ENCODE peak calls at places on chromosomes 16 and 17, in five cellular contexts. K is HL-60; F is brain pericyte; G is CD8-positive, alpha-beta memory T cell; E is T-helper 17 cell. S is an unnamed sample.

GRCh38 chr17:83087788-83088360 is 8.5 kb downstream of the METRNL start:
- DNase-seq in K (no peak), F (no peak), G (no peak), E (no peak), S (no peak)

GRCh38 chr17:32206816-32207215 is 58.8 kb upstream of the RHBDL3 start:
- DNase-seq in F (no peak), G (no peak), E (no peak), K (no peak), S (no peak)

GRCh38 chr16:50942143-50942542 is 200.3 kb downstream of the CYLD start:
- DNase-seq in G (no peak), K (no peak), E (no peak), F (no peak), S (no peak)

GRCh38 chr17:7439462-7440112 is at the start of gene FGF11:
- DNase-seq in G (no peak), F (no peak), E (no peak), K (no peak), S (no peak)

GRCh38 chr16:69107311-69107962 is 2.0 kb downstream of the HAS3 start:
- DNase-seq in G (no peak), F (no peak), E (no peak), K (no peak), S (no peak)

GRCh38 chr17:75344664-75345063 is 55.4 kb upstream of the SLC25A19 start:
- DNase-seq in G (no peak), K (peak), E (no peak), F (no peak), S (no peak)

GRCh38 chr17:43626066-43626465 is 35.7 kb downstream of the MEOX1 start:
- DNase-seq in E (no peak), F (no peak), K (no peak), G (no peak), S (no peak)

GRCh38 chr17:83200231-83200699 is 120.9 kb downstream of the METRNL start:
- DNase-seq in E (peak), F (no peak), K (peak), G (peak), S (peak)

GRCh38 chr16:26667271-26667703 is 399.4 kb upstream of the C16orf82 start:
- DNase-seq in K (no peak), G (no peak), F (no peak), E (no peak), S (no peak)

GRCh38 chr17:78397681-78398101 is 19.2 kb downstream of the PGS1 start:
- DNase-seq in G (no peak), K (no peak), E (no peak), F (no peak), S (no peak)

GRCh38 chr16:66849021-66849420 is 4.8 kb downstream of the CA7 start:
- DNase-seq in G (no peak), K (no peak), F (no peak), E (no peak), S (no peak)

GRCh38 chr16:535446-536405 is 8.2 kb downstream of the CAPN15 start:
- DNase-seq in K (no peak), G (no peak), F (no peak), E (no peak), S (no peak)

GRCh38 chr17:77045441-77046041 is 95.2 kb upstream of the SEC14L1 start:
- DNase-seq in F (no peak), G (no peak), K (no peak), E (no peak), S (no peak)

GRCh38 chr17:73228748-73229236 is 32.9 kb downstream of the CPSF4L start:
- DNase-seq in K (peak), G (no peak), E (no peak), F (no peak), S (peak)

GRCh38 chr17:75315541-75316243 is 26.5 kb upstream of the SLC25A19 start:
- DNase-seq in E (no peak), G (no peak), K (peak), F (no peak), S (no peak)

GRCh38 chr16:154223-155030 is 2.0 kb downstream of the HBZ start:
- DNase-seq in G (peak), F (no peak), K (no peak), E (no peak), S (no peak)

GRCh38 chr17:59607817-59608403 is 11.8 kb upstream of the CLTC start:
- DNase-seq in K (peak), F (no peak), G (peak), E (no peak), S (no peak)

GRCh38 chr17:46769531-46770438 is 48.7 kb downstream of the WNT3 start:
- DNase-seq in G (no peak), K (no peak), F (no peak), E (no peak), S (no peak)

GRCh38 chr16:23248261-23249194 is 53.6 kb upstream of the SCNN1B start:
- DNase-seq in G (no peak), K (no peak), E (no peak), F (no peak), S (no peak)

GRCh38 chr17:14299261-14300093 is 1.4 kb upstream of the HS3ST3B1 start:
- DNase-seq in K (peak), F (no peak), G (peak), E (peak), S (no peak)

GRCh38 chr17:74214642-74215331 is 1.4 kb downstream of the TTYH2 start:
- DNase-seq in K (no peak), F (no peak), E (no peak), G (no peak), S (no peak)

GRCh38 chr16:1102921-1103648 is 7.0 kb upstream of the C1QTNF8 start:
- DNase-seq in E (peak), K (peak), G (peak), F (no peak), S (no peak)

GRCh38 chr17:56593073-56593740 is at the start of gene NOG:
- DNase-seq in E (no peak), F (no peak), G (no peak), K (peak), S (no peak)

GRCh38 chr17:65530985-65531507 is 30.4 kb downstream of the AXIN2 start:
- DNase-seq in E (no peak), F (peak), G (no peak), K (no peak), S (no peak)

GRCh38 chr16:56610017-56610608 is 1.7 kb downstream of the MT2A start:
- DNase-seq in F (peak), K (peak), E (peak), G (peak), S (peak)

GRCh38 chr17:60137731-60138130 is 12.0 kb upstream of the CA4 start:
- DNase-seq in E (no peak), F (no peak), K (no peak), G (no peak), S (no peak)

GRCh38 chr16:15434425-15435215 is at the start of gene BMERB1:
- DNase-seq in G (peak), E (peak), K (no peak), F (no peak), S (no peak)

GRCh38 chr17:18139949-18140348 is 31.4 kb downstream of the MYO15A start:
- DNase-seq in E (no peak), G (no peak), F (no peak), K (no peak), S (no peak)

GRCh38 chr17:63477471-63478440 is 895 bp downstream of the ACE start:
- DNase-seq in G (no peak), K (no peak), E (no peak), F (no peak), S (no peak)

GRCh38 chr16:3780570-3780969 is 63.2 kb upstream of the TRAP1 start:
- DNase-seq in E (no peak), G (no peak), F (no peak), K (peak), S (peak)

GRCh38 chr16:58503863-58504688 is 4.1 kb downstream of the NDRG4 start:
- DNase-seq in G (no peak), K (no peak), F (no peak), E (no peak), S (no peak)

GRCh38 chr17:30477758-30478115 is 529 bp downstream of the GOSR1 start:
- DNase-seq in K (peak), F (no peak), G (peak), E (no peak), S (no peak)

GRCh38 chr16:14576069-14576468 is 54.0 kb downstream of the PARN start:
- DNase-seq in F (no peak), E (no peak), K (no peak), G (no peak), S (no peak)

GRCh38 chr17:49067163-49067562 is 65.4 kb upstream of the B4GALNT2 start:
- DNase-seq in G (no peak), K (no peak), F (no peak), E (no peak), S (no peak)

GRCh38 chr17:4858068-4858879 is 25.1 kb downstream of the MINK1 start:
- DNase-seq in G (no peak), E (no peak), K (no peak), F (no peak), S (no peak)

GRCh38 chr16:8721693-8722348 is 47.4 kb downstream of the ABAT start:
- DNase-seq in E (no peak), K (no peak), G (no peak), F (no peak), S (no peak)

GRCh38 chr17:70107441-70107840 is 32.4 kb downstream of the KCNJ16 start:
- DNase-seq in K (no peak), G (no peak), F (no peak), E (no peak), S (no peak)

GRCh38 chr17:67194134-67194533 is 50.9 kb downstream of the HELZ start:
- DNase-seq in K (no peak), G (no peak), E (no peak), F (no peak), S (no peak)

GRCh38 chr17:1709403-1709891 is 730 bp downstream of the TLCD2 start:
- DNase-seq in G (no peak), F (no peak), K (peak), E (no peak), S (no peak)

S was measured in GF-D8.